ENCODE peak calls at places on chromosomes 4 and X, in ten cellular contexts. W is GM23248, B is fibroblast of lung, O is OCI-LY7, T is GM23338, E is IMR-90, J is PC-3, G is GM12878, U is neuronal stem cell, P is mammary epithelial cell. H is an unnamed sample.

GRCh38 chr4:112073201-112073600 is 72.1 kb upstream of the FAM241A start:
- DNase-seq in W (no peak), B (no peak), O (no peak), T (peak; percentile 17), E (no peak), J (no peak), G (no peak), U (no peak), P (peak; percentile 13), H (no peak)

GRCh38 chrX:1521459-1521956 is 15.5 kb downstream of the P2RY8 start:
- DNase-seq in W (no peak), B (no peak), O (peak; percentile 99), T (peak; percentile 76), E (no peak), J (no peak), G (peak; percentile 99), U (no peak), P (no peak), H (no peak)

GRCh38 chrX:33726281-33727160 is 405.6 kb downstream of the FAM47A start:
- DNase-seq in W (no peak), B (no peak), O (no peak), T (peak; percentile 2), E (no peak), J (no peak), G (no peak), U (no peak), P (no peak), H (peak; percentile 44)

GRCh38 chr4:101277661-101278060 is 69.7 kb downstream of the PPP3CA start:
- DNase-seq in W (peak; percentile 82), B (peak; percentile 86), O (no peak), T (no peak), E (peak; percentile 81), J (peak; percentile 11), G (no peak), U (no peak), P (peak; percentile 43), H (peak; percentile 18)

GRCh38 chrX:129905787-129906580 is at the start of gene UTP14A:
- DNase-seq in W (peak; percentile 92), B (peak; percentile 93), O (peak; percentile 90), T (peak; percentile 93), E (peak; percentile 90), J (peak; percentile 94), G (peak; percentile 68), U (peak; percentile 69), P (peak; percentile 82), H (peak; percentile 89)

GRCh38 chr4:10490996-10491395 is 33.8 kb upstream of the ZNF518B start:
- DNase-seq in W (no peak), B (no peak), O (no peak), T (no peak), E (no peak), J (no peak), G (no peak), U (no peak), P (no peak), H (no peak)

GRCh38 chr4:153987291-153987690 is 198.4 kb upstream of the SFRP2 start:
- DNase-seq in W (peak; percentile 82), B (peak; percentile 75), O (no peak), T (no peak), E (no peak), J (no peak), G (no peak), U (no peak), P (peak; percentile 50), H (no peak)

GRCh38 chr4:89657931-89658700 is 178.8 kb downstream of the SNCA start:
- DNase-seq in W (peak; percentile 57), B (peak; percentile 25), O (peak; percentile 21), T (peak; percentile 61), E (peak; percentile 46), J (peak; percentile 29), G (no peak), U (no peak), P (no peak), H (peak; percentile 19)

GRCh38 chr4:15717126-15717525 is 14.3 kb downstream of the BST1 start:
- DNase-seq in W (peak; percentile 64), B (peak; percentile 74), O (no peak), T (no peak), E (peak; percentile 59), J (peak; percentile 30), G (no peak), U (no peak), P (no peak), H (no peak)

GRCh38 chr4:53693408-53693807 is 102.1 kb upstream of the LNX1 start:
- DNase-seq in W (no peak), B (no peak), O (no peak), T (no peak), E (peak; percentile 38), J (no peak), G (no peak), U (no peak), P (no peak), H (no peak)

GRCh38 chr4:68498413-68499007 is 51.2 kb downstream of the TMPRSS11E start:
- DNase-seq in W (peak; percentile 72), B (peak; percentile 54), O (peak; percentile 66), T (peak; percentile 80), E (peak; percentile 62), J (peak; percentile 84), G (peak; percentile 30), U (peak; percentile 50), P (peak; percentile 41), H (peak; percentile 84)

GRCh38 chrX:51776851-51777250 is 33.6 kb downstream of the GSPT2 start:
- DNase-seq in W (no peak), B (no peak), O (no peak), T (no peak), E (no peak), J (no peak), G (no peak), U (no peak), P (no peak), H (no peak)

GRCh38 chr4:114078636-114079035 is 99.2 kb upstream of the ARSJ start:
- DNase-seq in W (peak; percentile 30), B (peak; percentile 87), O (no peak), T (no peak), E (peak; percentile 9), J (no peak), G (no peak), U (no peak), P (no peak), H (no peak)

DNA sequence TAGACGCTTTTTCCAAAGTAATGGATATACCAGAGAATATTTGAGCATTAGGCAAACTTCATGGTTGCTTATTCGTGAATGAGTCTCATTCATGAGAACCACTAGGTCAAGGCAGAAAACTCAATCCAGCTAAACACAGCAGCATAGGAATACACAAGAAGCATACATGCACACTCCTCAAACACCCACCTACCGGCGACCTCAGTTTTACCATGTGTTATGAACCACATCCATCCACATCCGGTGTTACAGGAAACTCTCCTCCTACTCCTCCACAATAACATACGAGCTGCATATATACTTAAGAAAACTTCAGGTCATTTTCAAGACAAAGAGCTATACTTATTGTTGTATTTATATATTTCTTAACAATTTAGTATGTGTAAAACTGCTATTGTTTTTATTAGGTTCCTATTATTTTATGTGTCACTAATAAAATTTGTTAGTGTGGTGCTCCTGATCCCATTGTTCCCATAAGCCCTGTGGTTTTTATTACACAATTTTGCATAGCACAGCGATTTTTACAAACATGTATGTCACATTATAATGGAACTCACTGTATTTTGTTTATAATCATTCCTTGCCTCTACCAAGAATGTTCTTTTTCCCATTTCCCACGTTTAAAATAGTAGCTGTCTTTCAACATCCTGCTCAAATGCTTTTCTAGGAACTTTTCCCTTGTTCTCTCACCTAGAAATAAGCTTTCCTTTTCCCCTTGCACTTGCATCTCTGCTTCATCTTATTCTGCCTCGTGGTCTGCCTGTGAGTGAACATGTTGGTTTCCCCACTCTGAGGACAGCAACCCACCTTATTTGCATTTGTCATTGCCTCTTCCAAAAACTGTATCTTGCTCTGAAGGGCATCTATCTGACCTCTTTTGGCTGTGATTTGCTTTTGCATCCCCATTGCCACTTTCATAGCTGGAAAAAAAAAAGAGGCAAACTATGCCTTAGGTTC is 48.3 kb downstream of the STBD1 start:
- DNase-seq in W (no peak), B (no peak), O (no peak), T (no peak), E (no peak), J (no peak), G (no peak), U (no peak), P (no peak), H (no peak)
- H2AFZ ChIP-seq in W (no peak overlapping the region), B (no peak overlapping the region), O (no peak overlapping the region), T (no peak overlapping the region), E (no peak overlapping the region), J (no peak overlapping the region), G (no peak overlapping the region), U (no peak overlapping the region), P (no peak overlapping the region), H (no peak overlapping the region)

GRCh38 chr4:173370477-173371291 is at the start of gene SAP30:
- DNase-seq in W (peak; percentile 99), B (peak; percentile 97), O (peak; percentile 98), T (peak; percentile 99), E (peak; percentile 98), J (peak; percentile 92), G (peak; percentile 89), U (peak; percentile 98), P (peak; percentile 97), H (peak; percentile 99)

GRCh38 chr4:173370130-173370476 is 651 bp upstream of the SAP30 start:
- DNase-seq in W (no peak), B (no peak), O (peak; percentile 77), T (no peak), E (no peak), J (no peak), G (no peak), U (no peak), P (no peak), H (no peak)

GRCh38 chr4:173367946-173368345 is 2.8 kb upstream of the SAP30 start:
- DNase-seq in W (peak; percentile 55), B (peak; percentile 20), O (peak; percentile 7), T (no peak), E (peak; percentile 27), J (peak; percentile 23), G (no peak), U (no peak), P (peak; percentile 15), H (no peak)

GRCh38 chr4:173365359-173365996 is 5.3 kb upstream of the SAP30 start:
- DNase-seq in W (no peak), B (no peak), O (no peak), T (no peak), E (no peak), J (no peak), G (no peak), U (no peak), P (no peak), H (no peak)

GRCh38 chr4:173367285-173367684 is 3.5 kb upstream of the SAP30 start:
- DNase-seq in W (peak; percentile 28), B (peak; percentile 17), O (peak; percentile 24), T (no peak), E (peak; percentile 22), J (peak; percentile 53), G (no peak), U (no peak), P (peak; percentile 44), H (no peak)
- H2AFZ ChIP-seq in W (no peak overlapping the region), B (peak overlapping the region; percentile 40), O (peak overlapping the region; percentile 42), T (no peak overlapping the region), E (no peak overlapping the region), J (no peak overlapping the region), G (peak overlapping the region; percentile 48), U (peak overlapping the region; percentile 62), P (no peak overlapping the region), H (no peak overlapping the region)

GRCh38 chr4:45155081-45155777 is 428.9 kb upstream of the GNPDA2 start:
- DNase-seq in W (peak; percentile 5), B (peak; percentile 46), O (no peak), T (no peak), E (no peak), J (peak; percentile 25), G (no peak), U (no peak), P (peak; percentile 75), H (no peak)
- H2AFZ ChIP-seq in W (no peak overlapping the region), B (no peak overlapping the region), O (no peak overlapping the region), T (no peak overlapping the region), E (no peak overlapping the region), J (no peak overlapping the region), G (no peak overlapping the region), U (no peak overlapping the region), P (no peak overlapping the region), H (no peak overlapping the region)

GRCh38 chr4:16952896-16953605 is 54.6 kb upstream of the LDB2 start:
- DNase-seq in W (no peak), B (peak; percentile 78), O (no peak), T (no peak), E (peak; percentile 15), J (no peak), G (no peak), U (no peak), P (no peak), H (no peak)
- H2AFZ ChIP-seq in W (peak overlapping the region; percentile 81), B (peak overlapping the region; percentile 86), O (no peak overlapping the region), T (peak overlapping the region; percentile 68), E (peak overlapping the region; percentile 74), J (no peak overlapping the region), G (no peak overlapping the region), U (no peak overlapping the region), P (no peak overlapping the region), H (no peak overlapping the region)